ENCODE peak calls at places on chromosomes 13 and 19, in ten cellular contexts. Z is HepG2, N is Peyer's patch, Q is testis, K is tibial nerve, J is IMR-90, U is stomach, G is gastrocnemius medialis, O is heart left ventricle, B is body of pancreas. I is an unnamed sample.

GRCh38 chr13:101465877-101466276 is 13.4 kb downstream of the ITGBL1 start:
- DNase-seq in U (no peak), G (no peak), O (no peak), Q (no peak), B (no peak), Z (no peak), J (peak), K (no peak), N (no peak), I (no peak)

GRCh38 chr19:28358604-28359003 is 854.3 kb downstream of the UQCRFS1 start:
- DNase-seq in G (no peak), Z (no peak), K (no peak), J (no peak), B (no peak), N (no peak), O (no peak), U (no peak), Q (no peak), I (no peak)

GRCh38 chr19:3178973-3179738 is 587 bp downstream of the S1PR4 start:
- DNase-seq in B (no peak), U (no peak), J (no peak), N (peak), O (no peak), G (no peak), Q (no peak), K (no peak), Z (no peak), I (no peak)

GRCh38 chr13:101146101-101146898 is 270.0 kb downstream of the NALCN start:
- DNase-seq in G (no peak), U (no peak), N (no peak), Z (no peak), B (no peak), Q (no peak), K (no peak), O (no peak), J (peak), I (no peak)

GRCh38 chr19:9914315-9915207 is 21.8 kb downstream of the OLFM2 start:
- DNase-seq in J (peak), O (peak), U (peak), Z (peak), B (peak), Q (peak), N (peak), K (no peak), G (peak), I (no peak)

GRCh38 chr19:6056801-6057650 is 53.3 kb downstream of the RFX2 start:
- DNase-seq in U (peak), G (peak), K (no peak), Z (peak), Q (peak), O (no peak), N (no peak), J (peak), B (peak), I (peak)

GRCh38 chr19:11293468-11294389 is 2.2 kb upstream of the TSPAN16 start:
- DNase-seq in Q (peak), K (peak), Z (peak), G (peak), J (peak), U (peak), O (peak), N (peak), B (peak), I (peak)

GRCh38 chr13:30846311-30846710 is 59.8 kb upstream of the MEDAG start:
- DNase-seq in U (no peak), J (peak), G (no peak), O (no peak), B (no peak), Q (no peak), N (no peak), Z (no peak), K (no peak), I (no peak)

GRCh38 chr19:10142701-10143375 is 23.1 kb upstream of the EIF3G start:
- DNase-seq in O (no peak), B (no peak), U (no peak), Q (no peak), G (no peak), N (peak), J (no peak), Z (no peak), K (no peak), I (no peak)

GRCh38 chr19:53365899-53366493 is 491 bp downstream of the ZNF525 start:
- DNase-seq in N (peak), O (no peak), J (no peak), U (no peak), K (no peak), Z (peak), G (no peak), B (no peak), Q (no peak), I (no peak)

GRCh38 chr13:38872693-38873092 is 117.9 kb downstream of the STOML3 start:
- DNase-seq in B (peak), J (peak), Q (peak), Z (peak), N (no peak), K (no peak), G (peak), U (no peak), O (no peak), I (no peak)

GRCh38 chr13:100129605-100130004 is 40.7 kb downstream of the PCCA start:
- DNase-seq in Z (no peak), O (no peak), G (no peak), U (no peak), K (no peak), Q (no peak), N (no peak), J (no peak), B (peak), I (no peak)

GRCh38 chr13:31951215-31951678 is 80.3 kb upstream of the FRY start:
- DNase-seq in B (peak), G (peak), K (peak), Z (no peak), N (peak), U (peak), O (peak), Q (peak), J (peak), I (peak)

GRCh38 chr19:51187395-51188226 is 37.3 kb upstream of the CD33 start:
- DNase-seq in B (no peak), K (no peak), N (no peak), O (no peak), G (no peak), U (no peak), Q (no peak), J (no peak), Z (no peak), I (no peak)

DNA sequence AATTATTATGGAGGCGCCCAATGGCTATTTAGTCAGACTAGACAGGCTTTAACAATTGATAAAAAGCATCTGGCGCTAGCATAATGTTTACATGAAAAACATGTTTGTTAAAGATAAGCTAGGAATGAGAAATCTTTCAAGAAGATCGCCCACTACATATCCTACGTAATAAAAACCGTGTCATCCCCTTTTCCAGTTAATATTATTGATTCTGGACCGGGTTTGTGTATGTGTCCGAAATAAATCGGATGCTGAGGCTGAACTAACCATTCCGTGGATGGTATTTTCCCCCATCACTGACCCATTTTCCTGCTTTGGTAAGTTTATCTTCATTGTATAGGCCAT is 8.8 kb downstream of the COL4A1 start:
- DNase-seq in O (no peak), G (no peak), N (no peak), U (no peak), J (no peak), K (no peak), B (no peak), Z (no peak), Q (no peak), I (no peak)
- H3K27ac ChIP-seq in O (peak), G (peak), N (peak), U (no peak), J (no peak), K (peak), B (no peak), Z (no peak), Q (no peak), I (no peak)

GRCh38 chr13:27952931-27953670 is 16.0 kb downstream of the CDX2 start:
- DNase-seq in N (no peak), Z (peak), B (peak), U (peak), J (no peak), O (no peak), Q (peak), G (no peak), K (no peak), I (no peak)
- TF ChIP-seq POLR2A in N (peak), Z (no peak), B (no peak), U (no peak), J (no peak), O (no peak), Q (no peak), G (no peak), K (no peak), I (no peak)

GRCh38 chr13:33471182-33471581 is 185.6 kb upstream of the STARD13 start:
- DNase-seq in Q (no peak), K (no peak), J (peak), U (no peak), Z (no peak), O (no peak), B (no peak), N (no peak), G (no peak), I (no peak)
- H3K27ac ChIP-seq in Q (no peak), K (no peak), J (no peak), U (no peak), Z (no peak), O (no peak), B (no peak), N (no peak), G (no peak), I (no peak)

GRCh38 chr13:49540552-49540951 is 44.8 kb downstream of the PHF11 start:
- DNase-seq in U (no peak), J (peak), Q (no peak), K (no peak), B (no peak), O (no peak), N (no peak), Z (no peak), G (no peak), I (no peak)
- TF ChIP-seq POLR2A in U (no peak), J (no peak), Q (no peak), K (no peak), B (no peak), O (no peak), N (no peak), Z (no peak), G (no peak), I (no peak)

GRCh38 chr19:55320844-55321419 is 4.2 kb downstream of the TMEM150B start:
- DNase-seq in N (no peak), O (no peak), U (no peak), G (no peak), B (no peak), Q (no peak), J (no peak), K (no peak), Z (no peak), I (no peak)

GRCh38 chr19:55322495-55322894 is 2.6 kb downstream of the TMEM150B start:
- DNase-seq in Q (no peak), K (no peak), Z (no peak), N (no peak), G (no peak), U (no peak), O (no peak), J (no peak), B (no peak), I (no peak)

GRCh38 chr19:55319786-55320185 is 5.4 kb downstream of the TMEM150B start:
- DNase-seq in O (no peak), K (no peak), J (peak), U (no peak), Z (no peak), Q (peak), G (no peak), B (peak), N (no peak), I (no peak)

GRCh38 chr19:55324705-55325104 is 436 bp downstream of the TMEM150B start:
- DNase-seq in U (no peak), Z (no peak), G (no peak), J (no peak), Q (no peak), N (no peak), O (no peak), K (no peak), B (no peak), I (no peak)

DNA sequence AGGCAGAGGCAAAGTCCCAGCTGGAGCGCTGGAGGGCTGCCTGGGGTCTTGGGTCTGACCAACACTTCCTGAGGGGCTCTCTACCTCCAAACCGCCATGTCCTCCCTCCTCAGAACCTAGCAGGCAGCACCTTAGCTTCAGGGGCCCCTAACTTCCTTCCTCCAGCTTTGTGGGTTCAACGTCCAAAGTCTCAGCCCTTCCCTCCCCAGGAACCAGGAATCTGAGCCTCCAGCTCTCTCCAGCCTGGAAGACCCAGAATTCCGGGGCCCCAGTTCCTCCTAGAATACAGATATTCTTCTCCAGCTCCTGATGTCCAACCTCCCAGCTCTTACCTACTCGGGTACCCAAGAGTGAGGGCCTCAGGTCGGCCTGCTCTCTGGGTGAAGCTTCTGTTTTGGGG is 3.7 kb downstream of the TMEM150B start:
- DNase-seq in Q (no peak), G (no peak), U (no peak), N (no peak), J (no peak), K (no peak), B (no peak), O (no peak), Z (no peak), I (no peak)
- H3K27ac ChIP-seq in Q (no peak), G (no peak), U (no peak), N (peak), J (no peak), K (peak), B (no peak), O (no peak), Z (no peak), I (no peak)